ENCODE peak calls at places on chromosomes 16 and 17, in five cellular contexts. K is GM12865; R is CD8-positive, alpha-beta T cell; W is A549; H is IMR-90. O is an unnamed sample.

GRCh38 chr16:27316038-27316680 is 2.4 kb downstream of the IL4R start:
- DNase-seq in K (no peak), R (no peak), W (no peak), H (no peak), O (no peak)

GRCh38 chr17:41386227-41386626 is 4.1 kb upstream of the KRT34 start:
- DNase-seq in K (no peak), R (no peak), W (no peak), H (no peak), O (no peak)

GRCh38 chr16:27401768-27402568 is at the start of gene IL21R:
- DNase-seq in K (peak; percentile 94), R (peak; percentile 76), W (no peak), H (peak; percentile 61), O (peak; percentile 69)

GRCh38 chr16:15035163-15035729 is 20.6 kb downstream of the NTAN1 start:
- DNase-seq in K (no peak), R (no peak), W (no peak), H (no peak), O (no peak)

GRCh38 chr16:10402975-10403374 is 17.1 kb downstream of the ATF7IP2 start:
- DNase-seq in K (no peak), R (no peak), W (no peak), H (no peak), O (no peak)

GRCh38 chr17:50817142-50817751 is 18.1 kb upstream of the WFIKKN2 start:
- DNase-seq in K (peak; percentile 59), R (peak; percentile 32), W (peak; percentile 75), H (no peak), O (peak; percentile 46)

GRCh38 chr17:80219013-80219776 is 938 bp downstream of the SGSH start:
- DNase-seq in K (peak; percentile 92), R (peak; percentile 84), W (peak; percentile 44), H (peak; percentile 80), O (peak; percentile 50)

GRCh38 chr16:7679899-7680298 is 347.3 kb downstream of the RBFOX1 start:
- DNase-seq in K (no peak), R (no peak), W (no peak), H (no peak), O (no peak)

GRCh38 chr16:84218961-84219360 is 20.9 kb downstream of the KCNG4 start:
- DNase-seq in K (no peak), R (no peak), W (no peak), H (no peak), O (no peak)

GRCh38 chr17:83064732-83065659 is 14.4 kb upstream of the METRNL start:
- DNase-seq in K (no peak), R (no peak), W (no peak), H (no peak), O (no peak)

GRCh38 chr16:5108505-5109158 is 11.0 kb upstream of the EEF2KMT start:
- DNase-seq in K (no peak), R (no peak), W (no peak), H (no peak), O (no peak)

GRCh38 chr16:53756329-53756996 is 52.5 kb downstream of the FTO start:
- DNase-seq in K (no peak), R (no peak), W (no peak), H (peak; percentile 36), O (peak; percentile 37)

GRCh38 chr16:83936581-83937165 is 16.4 kb upstream of the OSGIN1 start:
- DNase-seq in K (no peak), R (no peak), W (no peak), H (no peak), O (no peak)

GRCh38 chr17:5785867-5786509 is 201.7 kb upstream of the NLRP1 start:
- DNase-seq in K (peak; percentile 82), R (no peak), W (no peak), H (peak; percentile 91), O (no peak)

GRCh38 chr16:29820730-29821662 is 734 bp downstream of the MVP start:
- DNase-seq in K (peak; percentile 77), R (no peak), W (peak; percentile 77), H (no peak), O (no peak)

GRCh38 chr17:67488768-67489167 is 111.7 kb downstream of the PITPNC1 start:
- DNase-seq in K (no peak), R (no peak), W (no peak), H (no peak), O (no peak)

GRCh38 chr17:40648326-40648968 is 829 bp upstream of the SMARCE1 start:
- DNase-seq in K (no peak), R (no peak), W (peak; percentile 28), H (peak; percentile 19), O (no peak)

DNA sequence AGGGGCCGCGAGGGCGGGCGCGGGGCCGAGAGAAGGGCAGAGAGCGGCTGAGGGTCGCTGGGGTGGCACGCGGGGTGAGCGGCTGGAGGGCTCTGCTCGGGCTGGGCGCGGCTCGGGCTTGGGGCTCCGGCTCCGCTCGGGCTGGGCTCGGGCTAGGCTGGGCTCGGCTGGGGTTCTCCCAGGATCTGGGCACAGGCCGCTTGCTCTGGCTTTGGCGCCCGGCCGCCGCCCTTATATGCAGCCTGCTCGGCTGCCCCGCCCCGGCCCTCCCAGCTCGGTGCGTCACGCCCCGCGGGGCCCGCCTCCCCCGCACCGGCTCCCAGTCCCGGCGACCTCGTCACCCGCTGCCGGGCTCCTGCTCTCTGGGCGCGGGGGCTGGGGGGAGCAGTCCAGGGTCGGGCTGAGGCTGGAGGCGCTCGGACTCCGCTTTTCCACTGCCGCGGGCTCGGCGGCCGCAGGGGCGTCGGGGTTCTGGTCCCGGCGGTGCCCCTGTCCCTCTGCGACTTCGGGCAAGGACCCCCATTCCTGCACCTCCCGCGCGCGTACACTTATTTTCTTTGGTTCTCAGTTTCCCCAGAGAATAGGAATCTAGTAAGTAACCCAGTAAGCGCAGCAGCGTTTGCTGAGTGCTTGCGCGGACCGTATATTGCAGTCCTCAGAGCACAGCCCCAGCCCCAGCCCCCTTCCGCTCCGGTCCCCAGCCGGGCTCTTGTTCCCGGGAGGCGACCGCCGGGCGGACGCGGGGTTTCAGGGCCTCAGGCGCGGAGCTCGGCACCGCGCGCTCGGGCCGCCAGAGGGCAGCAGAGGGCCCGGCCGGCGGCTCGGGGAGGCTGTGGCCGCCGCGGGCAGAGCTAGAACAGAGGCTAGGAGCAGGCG is at the start of gene RASD1:
- DNase-seq in K (peak; percentile 71), R (peak; percentile 62), W (peak; percentile 88), H (peak; percentile 81), O (peak; percentile 92)
- H3K4me3 ChIP-seq in K (peak within 1 kb of the TSS; percentile 54), R (peak within 1 kb of the TSS; percentile 76), W (peak within 1 kb of the TSS; percentile 63), H (peak within 1 kb of the TSS; percentile 63), O (peak within 1 kb of the TSS; percentile 53)

GRCh38 chr17:46770439-46770817 is 48.1 kb downstream of the WNT3 start:
- DNase-seq in K (no peak), R (no peak), W (no peak), H (no peak), O (no peak)
- H3K4me3 ChIP-seq in K (no peak overlapping the region), R (no peak overlapping the region), W (peak overlapping the region; percentile 57), H (no peak overlapping the region), O (peak overlapping the region; percentile 47)

GRCh38 chr17:38430316-38430715 is 2.1 kb downstream of the ARHGAP23 start:
- DNase-seq in K (no peak), R (no peak), W (no peak), H (peak; percentile 67), O (no peak)
- H3K4me3 ChIP-seq in K (no peak overlapping the region), R (no peak overlapping the region), W (no peak overlapping the region), H (no peak overlapping the region), O (no peak overlapping the region)

DNA sequence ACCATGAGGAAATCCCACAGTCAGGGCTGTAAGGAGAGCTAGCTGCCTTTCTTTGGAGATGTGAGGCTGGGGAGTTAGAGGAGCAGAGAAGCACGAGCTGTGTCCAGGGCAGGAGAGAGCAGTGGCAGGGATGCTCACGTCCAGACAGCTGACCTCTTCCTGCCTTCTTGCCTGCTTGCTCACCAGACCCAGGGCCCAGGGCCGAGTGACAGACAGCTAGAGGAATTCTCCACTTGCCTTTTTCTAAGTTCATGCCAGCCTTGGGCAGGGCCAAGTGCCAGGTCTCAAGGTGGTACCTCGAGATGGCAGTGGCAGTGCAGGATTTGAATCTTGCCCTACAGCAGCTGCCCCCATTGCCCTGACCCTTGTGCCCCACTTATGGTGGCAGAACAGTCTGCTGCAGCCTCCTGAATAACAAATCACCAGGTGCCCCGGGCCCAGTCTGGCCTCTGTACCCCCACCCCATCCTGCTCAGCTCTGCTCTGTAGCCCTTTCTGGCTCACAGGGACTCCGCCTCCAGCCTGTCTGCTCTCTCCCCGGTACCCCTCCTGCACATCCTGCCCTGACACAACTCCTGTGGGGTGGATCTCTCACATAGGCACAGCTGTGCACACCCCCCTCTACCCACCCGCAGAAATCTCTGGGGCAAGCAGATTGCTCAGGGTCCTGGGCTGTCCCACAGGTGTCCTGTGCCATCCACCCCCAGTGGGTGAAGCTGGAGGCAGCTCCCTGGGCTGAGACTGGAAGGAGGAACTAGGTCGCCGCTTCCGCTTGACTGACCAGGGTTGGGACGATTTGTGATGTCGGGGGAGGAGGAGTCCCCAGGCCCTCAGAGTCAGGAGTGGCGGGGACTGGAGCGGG is 26.0 kb downstream of the GRIN2C start:
- DNase-seq in K (no peak), R (no peak), W (no peak), H (peak; percentile 52), O (no peak)
- H3K4me3 ChIP-seq in K (no peak overlapping the region), R (no peak overlapping the region), W (no peak overlapping the region), H (no peak overlapping the region), O (no peak overlapping the region)

DNA sequence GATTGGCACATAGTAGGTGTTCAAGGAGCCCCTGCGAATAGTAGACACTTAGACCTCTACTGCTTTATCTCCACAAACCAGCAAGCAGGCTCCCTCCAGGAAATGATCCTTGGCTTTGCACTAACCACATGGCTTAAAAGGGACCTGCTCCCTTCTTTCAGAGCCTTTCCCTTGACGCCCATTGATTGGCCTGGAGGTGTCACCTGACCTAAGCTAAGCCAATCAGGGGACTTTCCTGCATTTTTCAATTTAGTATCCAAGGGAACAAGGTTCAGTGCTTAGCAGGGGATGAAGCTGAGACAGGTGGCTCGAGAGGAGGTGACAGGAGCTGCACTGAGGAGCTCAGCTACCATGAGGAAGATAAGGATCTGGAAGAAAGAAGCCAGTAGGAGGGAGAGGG is 52.8 kb downstream of the CLEC19A start:
- DNase-seq in K (no peak), R (no peak), W (peak; percentile 22), H (no peak), O (no peak)
- H3K4me3 ChIP-seq in K (no peak overlapping the region), R (no peak overlapping the region), W (no peak overlapping the region), H (no peak overlapping the region), O (no peak overlapping the region)

GRCh38 chr17:4305224-4305623 is 41.4 kb upstream of the ANKFY1 start:
- DNase-seq in K (no peak), R (no peak), W (no peak), H (peak; percentile 36), O (no peak)

GRCh38 chr17:4310349-4311060 is 46.7 kb upstream of the ANKFY1 start:
- DNase-seq in K (no peak), R (no peak), W (no peak), H (peak; percentile 54), O (peak; percentile 57)

GRCh38 chr17:4304417-4305027 is 40.7 kb upstream of the ANKFY1 start:
- DNase-seq in K (peak; percentile 63), R (no peak), W (peak; percentile 74), H (peak; percentile 31), O (peak; percentile 64)

DNA sequence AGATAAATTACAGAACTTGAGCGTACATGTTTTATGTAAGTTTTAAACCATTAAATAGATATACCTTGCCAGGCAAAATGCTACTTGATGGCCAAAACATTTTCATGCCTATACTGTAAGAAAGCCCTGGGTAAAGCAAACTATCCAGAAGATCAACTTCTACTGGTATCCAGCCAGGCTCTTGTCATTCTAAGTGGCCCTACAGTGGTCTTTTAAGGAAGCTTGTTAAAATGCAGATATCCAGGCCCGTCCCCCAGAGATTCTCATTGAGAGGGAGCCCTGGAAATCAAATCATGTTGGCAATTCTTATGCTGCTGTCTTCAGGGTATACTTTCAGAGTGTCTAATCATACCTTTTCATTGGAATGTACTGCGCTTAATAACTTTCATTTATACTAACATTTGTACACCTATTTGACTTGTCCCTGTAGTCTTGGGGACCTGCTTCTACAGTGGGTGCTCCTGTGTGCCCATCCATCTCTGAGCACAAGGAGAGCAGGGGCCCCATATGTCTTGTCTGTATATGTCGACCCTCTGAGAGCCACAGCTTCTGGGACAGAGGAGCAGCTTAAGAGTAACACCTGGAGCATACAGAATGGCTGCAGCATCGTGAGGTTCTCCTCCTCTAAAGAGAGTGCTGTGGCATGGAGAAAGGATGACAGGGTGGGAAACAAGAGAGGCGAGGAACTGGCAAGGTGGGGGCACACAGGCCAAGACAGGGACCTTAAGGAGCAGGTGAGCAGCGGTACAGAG is 43.6 kb upstream of the ANKFY1 start:
- DNase-seq in K (no peak), R (no peak), W (no peak), H (no peak), O (no peak)
- H3K4me3 ChIP-seq in K (no peak overlapping the region), R (no peak overlapping the region), W (no peak overlapping the region), H (no peak overlapping the region), O (no peak overlapping the region)